ENCODE peak calls at places on chromosome 19, in six cellular contexts. O is fibroblast of lung, J is AG04449, E is BE2C, H is ovary, P is colonic mucosa. Y is an unnamed sample.

GRCh38 chr19:45523642-45524256 is 16.5 kb downstream of the VASP start:
- DNase-seq in O (peak), J (no peak), E (peak), H (peak), P (peak), Y (peak)

GRCh38 chr19:342801-343421 is 1.7 kb downstream of the MIER2 start:
- DNase-seq in O (peak), J (peak), E (no peak), H (peak), P (peak), Y (no peak)

GRCh38 chr19:18009412-18010066 is 1.6 kb downstream of the ARRDC2 start:
- DNase-seq in O (no peak), J (no peak), E (no peak), H (no peak), P (no peak), Y (peak)

GRCh38 chr19:1668339-1669123 is 16.1 kb upstream of the TCF3 start:
- DNase-seq in O (peak), J (no peak), E (peak), H (no peak), P (no peak), Y (peak)

GRCh38 chr19:18046066-18046718 is 38.2 kb downstream of the ARRDC2 start:
- DNase-seq in O (peak), J (no peak), E (no peak), H (no peak), P (no peak), Y (peak)

GRCh38 chr19:4547303-4548237 is 7.7 kb upstream of the LRG1 start:
- DNase-seq in O (peak), J (no peak), E (peak), H (no peak), P (peak), Y (peak)

GRCh38 chr19:56333506-56333905 is 18.9 kb upstream of the ZSCAN5A start:
- DNase-seq in O (peak), J (no peak), E (peak), H (no peak), P (peak), Y (peak)

GRCh38 chr19:17944301-17944700 is 11.5 kb downstream of the CCDC124 start:
- DNase-seq in O (peak), J (peak), E (no peak), H (no peak), P (no peak), Y (no peak)

GRCh38 chr19:43667524-43668405 is 2.2 kb downstream of the PLAUR start:
- DNase-seq in O (no peak), J (no peak), E (no peak), H (peak), P (peak), Y (no peak)

GRCh38 chr19:51777570-51778460 is 16.8 kb downstream of the FPR2 start:
- DNase-seq in O (peak), J (peak), E (peak), H (peak), P (peak), Y (peak)

GRCh38 chr19:3932931-3933810 is at the start of gene NMRK2:
- DNase-seq in O (no peak), J (no peak), E (no peak), H (no peak), P (no peak), Y (peak)

GRCh38 chr19:45952691-45953505 is 20.8 kb downstream of the NOVA2 start:
- DNase-seq in O (peak), J (no peak), E (no peak), H (peak), P (peak), Y (peak)

GRCh38 chr19:31118292-31118925 is 230.8 kb downstream of the TSHZ3 start:
- DNase-seq in O (no peak), J (no peak), E (no peak), H (no peak), P (no peak), Y (no peak)

GRCh38 chr19:51417107-51417806 is at the start of gene SIGLEC10:
- DNase-seq in O (no peak), J (no peak), E (no peak), H (no peak), P (no peak), Y (peak)

GRCh38 chr19:42505066-42505465 is 23.2 kb downstream of the CEACAM1 start:
- DNase-seq in O (no peak), J (no peak), E (no peak), H (no peak), P (no peak), Y (no peak)

GRCh38 chr19:41352609-41353465 is 885 bp downstream of the TGFB1 start:
- DNase-seq in O (peak), J (no peak), E (peak), H (peak), P (peak), Y (peak)
- TF ChIP-seq CTCF in O (peak), J (peak), E (peak), H (no peak), P (peak), Y (peak)

GRCh38 chr19:5897189-5897969 is 6.2 kb downstream of the NDUFA11 start:
- DNase-seq in O (no peak), J (no peak), E (no peak), H (no peak), P (no peak), Y (no peak)
- TF ChIP-seq CTCF in O (no peak), J (no peak), E (peak), H (no peak), P (no peak), Y (no peak)

GRCh38 chr19:13478576-13478975 is 27.7 kb downstream of the CACNA1A start:
- DNase-seq in O (no peak), J (no peak), E (no peak), H (no peak), P (no peak), Y (no peak)
- TF ChIP-seq CTCF in O (no peak), J (no peak), E (no peak), H (no peak), P (no peak), Y (no peak)

GRCh38 chr19:8022275-8022674 is 16.8 kb upstream of the ELAVL1 start:
- DNase-seq in O (no peak), J (no peak), E (no peak), H (no peak), P (no peak), Y (no peak)

GRCh38 chr19:8020681-8021080 is 15.2 kb upstream of the ELAVL1 start:
- DNase-seq in O (no peak), J (no peak), E (no peak), H (no peak), P (no peak), Y (no peak)

GRCh38 chr19:8023371-8023770 is 17.9 kb upstream of the ELAVL1 start:
- DNase-seq in O (no peak), J (no peak), E (no peak), H (no peak), P (no peak), Y (no peak)

GRCh38 chr19:8021374-8021773 is 15.9 kb upstream of the ELAVL1 start:
- DNase-seq in O (no peak), J (no peak), E (no peak), H (no peak), P (no peak), Y (no peak)

DNA sequence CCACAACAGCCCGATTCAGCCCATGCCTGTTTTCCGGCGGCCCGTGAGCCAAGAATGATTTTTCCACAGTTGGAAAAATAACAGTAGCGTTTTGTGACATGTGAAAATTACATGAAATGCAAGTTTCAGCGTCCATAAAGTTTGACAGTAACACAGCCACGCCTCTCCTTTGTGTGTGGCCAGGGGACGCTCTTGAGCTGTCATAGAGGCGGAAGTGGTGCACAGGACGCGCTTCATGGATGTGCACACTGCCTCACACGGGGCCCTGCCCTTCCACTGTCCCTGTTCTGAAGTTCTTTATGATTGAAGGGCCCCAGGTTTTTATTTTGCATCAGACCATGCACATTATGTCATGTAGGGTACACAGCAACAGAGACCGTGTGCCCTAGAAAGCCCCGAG is 12.4 kb upstream of the ELAVL1 start:
- DNase-seq in O (no peak), J (no peak), E (no peak), H (no peak), P (peak), Y (peak)
- TF ChIP-seq CTCF in O (no peak), J (no peak), E (peak), H (no peak), P (peak), Y (peak)

DNA sequence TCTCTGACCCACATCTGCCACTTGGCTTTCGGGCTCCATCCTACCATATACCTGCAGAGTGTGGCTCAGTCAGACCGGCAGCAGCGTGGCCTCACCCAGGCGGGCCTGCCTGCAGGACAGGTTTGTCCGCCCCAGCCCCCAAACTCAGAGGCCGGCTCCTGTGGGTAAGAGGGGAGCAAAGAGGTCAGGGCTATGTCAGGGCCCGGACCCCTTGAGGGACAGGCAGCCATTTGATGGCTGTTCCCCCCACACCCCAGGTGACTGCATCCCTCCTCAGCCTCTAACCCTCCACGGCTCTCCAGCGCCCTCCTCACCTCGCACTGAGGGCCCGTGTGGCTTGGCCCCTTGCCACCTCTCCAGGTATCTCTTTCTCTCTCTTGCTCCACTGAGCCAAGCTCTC is 12.3 kb upstream of the ZBTB32 start:
- DNase-seq in O (no peak), J (no peak), E (no peak), H (no peak), P (no peak), Y (no peak)
- TF ChIP-seq CTCF in O (no peak), J (no peak), E (no peak), H (no peak), P (no peak), Y (no peak)

DNA sequence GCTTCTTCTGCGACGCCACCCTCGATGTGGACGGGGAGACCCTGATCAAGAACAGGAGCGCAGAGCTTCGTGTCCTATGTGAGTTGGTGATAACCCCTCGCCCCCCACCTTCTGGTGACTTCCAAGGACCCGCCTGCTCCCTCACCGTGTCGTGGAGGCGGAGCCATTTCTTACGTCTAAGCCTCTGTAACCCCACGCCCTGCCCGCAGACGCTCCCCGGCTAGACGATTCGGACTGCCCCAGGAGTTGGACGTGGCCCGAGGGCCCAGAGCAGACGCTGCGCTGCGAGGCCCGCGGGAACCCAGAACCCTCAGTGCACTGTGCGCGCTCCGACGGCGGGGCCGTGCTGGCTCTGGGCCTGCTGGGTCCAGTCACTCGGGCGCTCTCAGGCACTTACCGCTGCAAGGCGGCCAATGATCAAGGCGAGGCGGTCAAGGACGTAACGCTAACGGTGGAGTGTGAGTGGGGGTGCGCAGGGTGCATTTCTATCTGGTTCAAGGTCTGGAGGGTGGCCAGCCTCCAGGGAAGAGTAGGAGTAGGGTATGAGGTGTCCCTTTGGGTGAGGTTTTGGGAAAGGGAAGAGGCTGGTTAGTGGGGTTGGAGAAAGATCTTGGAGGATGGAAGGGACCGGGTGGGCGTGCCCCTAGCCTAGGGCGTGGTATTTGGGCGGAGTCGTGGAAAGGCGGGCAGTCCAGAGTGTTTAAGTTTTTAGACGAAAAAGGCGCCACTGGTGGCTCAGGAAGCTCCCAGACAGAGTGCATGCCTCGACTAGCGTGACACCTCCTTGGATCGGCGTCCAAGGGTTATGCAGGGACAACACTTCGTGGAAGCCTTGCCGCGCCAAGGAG is 3.3 kb downstream of the ICAM5 start:
- DNase-seq in O (no peak), J (no peak), E (no peak), H (peak), P (no peak), Y (peak)
- TF ChIP-seq CTCF in O (no peak), J (no peak), E (no peak), H (no peak), P (no peak), Y (no peak)

GRCh38 chr19:35089554-35089953 is 26.1 kb upstream of the FXYD3 start:
- DNase-seq in O (no peak), J (no peak), E (no peak), H (no peak), P (no peak), Y (no peak)

GRCh38 chr19:35088514-35088913 is 27.1 kb upstream of the FXYD3 start:
- DNase-seq in O (peak), J (peak), E (no peak), H (no peak), P (no peak), Y (no peak)

GRCh38 chr19:35087393-35087792 is 28.2 kb upstream of the FXYD3 start:
- DNase-seq in O (no peak), J (no peak), E (no peak), H (no peak), P (no peak), Y (no peak)

GRCh38 chr19:35090795-35091214 is 24.8 kb upstream of the FXYD3 start:
- DNase-seq in O (no peak), J (no peak), E (no peak), H (no peak), P (no peak), Y (peak)

GRCh38 chr19:35090160-35090794 is 25.3 kb upstream of the FXYD3 start:
- DNase-seq in O (peak), J (no peak), E (peak), H (peak), P (peak), Y (peak)
- TF ChIP-seq CTCF in O (peak), J (peak), E (peak), H (peak), P (peak), Y (peak)

DNA sequence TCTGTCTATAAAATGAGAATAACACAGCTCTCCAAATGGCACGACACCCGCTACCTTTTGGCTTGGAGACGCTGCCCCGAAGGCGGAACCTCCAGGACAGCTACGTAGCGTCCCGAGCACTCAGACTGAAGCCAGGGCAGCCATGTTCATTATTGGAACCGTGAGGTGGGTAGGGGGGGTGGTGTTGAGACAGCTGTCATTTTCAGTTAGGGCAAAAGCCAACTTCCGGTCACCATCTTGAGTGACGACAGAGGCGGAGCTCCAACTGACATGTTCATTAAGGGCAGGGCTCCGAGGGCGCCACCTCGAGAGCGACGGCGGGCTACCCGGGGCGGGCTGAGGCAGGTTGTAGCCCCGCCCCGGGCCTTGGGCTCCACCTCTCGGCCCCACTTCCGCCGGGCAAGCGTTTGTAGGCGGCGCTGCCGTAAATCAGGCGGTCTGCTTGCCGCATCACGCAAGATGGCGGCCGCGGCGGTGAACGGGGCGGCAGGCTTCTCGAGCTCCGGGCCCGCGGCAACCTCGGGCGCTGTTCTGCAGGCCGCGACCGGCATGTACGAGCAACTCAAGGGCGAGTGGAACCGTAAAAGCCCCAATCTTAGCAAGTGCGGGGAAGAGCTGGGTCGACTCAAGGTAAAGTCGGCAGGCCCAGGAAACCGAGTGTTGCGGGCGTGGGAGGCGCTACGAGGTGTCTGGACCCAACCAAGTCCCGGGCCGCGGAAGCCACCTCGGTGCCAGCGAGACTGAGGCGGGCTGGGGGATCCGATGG is at the start of gene PSMD8:
- DNase-seq in O (peak), J (peak), E (peak), H (peak), P (peak), Y (peak)
- TF ChIP-seq CTCF in O (peak), J (peak), E (peak), H (no peak), P (no peak), Y (no peak)

Y was measured in activated CD8-positive, alpha-beta T cell treated with anti-CD3 and anti-CD28 coated beads for 36 hours.